ENCODE peak calls at places on chromosomes 5 and 9, in six cellular contexts. One of them, this sample, is unnamed.

GRCh38 chr9:7186175-7186574 is 428.4 kb downstream of the KDM4C start:
- DNase-seq in adrenal gland: no peak
- DNase-seq in gastrocnemius medialis: no peak
- DNase-seq in tibial nerve: no peak
- DNase-seq in Peyer's patch: no peak
- DNase-seq in IMR-90: peak; percentile 37
- DNase-seq in this sample: no peak

GRCh38 chr9:123999668-124000067 is 11.9 kb upstream of the LHX2 start:
- DNase-seq in adrenal gland: no peak
- DNase-seq in gastrocnemius medialis: no peak
- DNase-seq in tibial nerve: no peak
- DNase-seq in Peyer's patch: no peak
- DNase-seq in IMR-90: no peak
- DNase-seq in this sample: no peak

GRCh38 chr9:81370650-81371049 is 318.7 kb downstream of the TLE1 start:
- DNase-seq in adrenal gland: no peak
- DNase-seq in gastrocnemius medialis: no peak
- DNase-seq in tibial nerve: no peak
- DNase-seq in Peyer's patch: no peak
- DNase-seq in IMR-90: no peak
- DNase-seq in this sample: no peak

GRCh38 chr5:36079200-36079761 is 12.6 kb upstream of the UGT3A2 start:
- DNase-seq in adrenal gland: peak; percentile 13
- DNase-seq in gastrocnemius medialis: no peak
- DNase-seq in tibial nerve: no peak
- DNase-seq in Peyer's patch: no peak
- DNase-seq in IMR-90: peak; percentile 44
- DNase-seq in this sample: peak; percentile 38

GRCh38 chr5:68033961-68034581 is 181.5 kb upstream of the PIK3R1 start:
- DNase-seq in adrenal gland: peak; percentile 45
- DNase-seq in gastrocnemius medialis: no peak
- DNase-seq in tibial nerve: no peak
- DNase-seq in Peyer's patch: no peak
- DNase-seq in IMR-90: peak; percentile 54
- DNase-seq in this sample: peak; percentile 74

GRCh38 chr9:114192539-114192938 is 37.2 kb downstream of the COL27A1 start:
- DNase-seq in adrenal gland: no peak
- DNase-seq in gastrocnemius medialis: no peak
- DNase-seq in tibial nerve: no peak
- DNase-seq in Peyer's patch: no peak
- DNase-seq in IMR-90: no peak
- DNase-seq in this sample: no peak

GRCh38 chr5:19987594-19988345 is at the start of gene CDH18:
- DNase-seq in adrenal gland: peak; percentile 26
- DNase-seq in gastrocnemius medialis: peak; percentile 13
- DNase-seq in tibial nerve: peak; percentile 15
- DNase-seq in Peyer's patch: no peak
- DNase-seq in IMR-90: peak; percentile 38
- DNase-seq in this sample: peak; percentile 82

GRCh38 chr9:89664896-89665329 is 60.1 kb downstream of the GADD45G start:
- DNase-seq in adrenal gland: no peak
- DNase-seq in gastrocnemius medialis: no peak
- DNase-seq in tibial nerve: no peak
- DNase-seq in Peyer's patch: no peak
- DNase-seq in IMR-90: no peak
- DNase-seq in this sample: peak; percentile 98

GRCh38 chr9:79812507-79813261 is 240.9 kb downstream of the TLE4 start:
- DNase-seq in adrenal gland: no peak
- DNase-seq in gastrocnemius medialis: no peak
- DNase-seq in tibial nerve: no peak
- DNase-seq in Peyer's patch: peak; percentile 50
- DNase-seq in IMR-90: no peak
- DNase-seq in this sample: no peak

GRCh38 chr5:9431496-9432258 is 114.2 kb downstream of the SEMA5A start:
- DNase-seq in adrenal gland: no peak
- DNase-seq in gastrocnemius medialis: no peak
- DNase-seq in tibial nerve: no peak
- DNase-seq in Peyer's patch: no peak
- DNase-seq in IMR-90: peak; percentile 81
- DNase-seq in this sample: no peak

GRCh38 chr5:151047814-151048425 is 27.5 kb downstream of the GPX3 start:
- DNase-seq in adrenal gland: no peak
- DNase-seq in gastrocnemius medialis: no peak
- DNase-seq in tibial nerve: no peak
- DNase-seq in Peyer's patch: no peak
- DNase-seq in IMR-90: no peak
- DNase-seq in this sample: no peak

GRCh38 chr9:120386390-120387131 is 193.4 kb downstream of the CDK5RAP2 start:
- DNase-seq in adrenal gland: peak; percentile 67
- DNase-seq in gastrocnemius medialis: no peak
- DNase-seq in tibial nerve: no peak
- DNase-seq in Peyer's patch: no peak
- DNase-seq in IMR-90: no peak
- DNase-seq in this sample: peak; percentile 62

GRCh38 chr5:177425196-177425800 is 1.2 kb upstream of the GRK6 start:
- DNase-seq in adrenal gland: no peak
- DNase-seq in gastrocnemius medialis: no peak
- DNase-seq in tibial nerve: no peak
- DNase-seq in Peyer's patch: no peak
- DNase-seq in IMR-90: no peak
- DNase-seq in this sample: no peak

GRCh38 chr5:36879274-36880033 is 2.9 kb downstream of the NIPBL start:
- DNase-seq in adrenal gland: no peak
- DNase-seq in gastrocnemius medialis: no peak
- DNase-seq in tibial nerve: no peak
- DNase-seq in Peyer's patch: no peak
- DNase-seq in IMR-90: no peak
- DNase-seq in this sample: no peak

GRCh38 chr9:38339087-38339486 is 53.4 kb upstream of the ALDH1B1 start:
- DNase-seq in adrenal gland: peak; percentile 75
- DNase-seq in gastrocnemius medialis: no peak
- DNase-seq in tibial nerve: no peak
- DNase-seq in Peyer's patch: no peak
- DNase-seq in IMR-90: peak; percentile 61
- DNase-seq in this sample: peak; percentile 88

GRCh38 chr9:20479419-20480155 is 142.7 kb downstream of the MLLT3 start:
- DNase-seq in adrenal gland: no peak
- DNase-seq in gastrocnemius medialis: no peak
- DNase-seq in tibial nerve: no peak
- DNase-seq in Peyer's patch: no peak
- DNase-seq in IMR-90: peak; percentile 26
- DNase-seq in this sample: no peak

GRCh38 chr5:8769631-8770030 is 776.2 kb downstream of the SEMA5A start:
- DNase-seq in adrenal gland: no peak
- DNase-seq in gastrocnemius medialis: no peak
- DNase-seq in tibial nerve: no peak
- DNase-seq in Peyer's patch: no peak
- DNase-seq in IMR-90: no peak
- DNase-seq in this sample: no peak

GRCh38 chr5:111813520-111813919 is 56.5 kb upstream of the NREP start:
- DNase-seq in adrenal gland: no peak
- DNase-seq in gastrocnemius medialis: no peak
- DNase-seq in tibial nerve: no peak
- DNase-seq in Peyer's patch: no peak
- DNase-seq in IMR-90: no peak
- DNase-seq in this sample: no peak

GRCh38 chr5:137752873-137753226 is 1.3 kb downstream of the HNRNPA0 start:
- DNase-seq in adrenal gland: peak; percentile 65
- DNase-seq in gastrocnemius medialis: peak; percentile 34
- DNase-seq in tibial nerve: no peak
- DNase-seq in Peyer's patch: no peak
- DNase-seq in IMR-90: no peak
- DNase-seq in this sample: no peak

GRCh38 chr5:149550267-149550582 is 1.0 kb downstream of the CSNK1A1 start:
- DNase-seq in adrenal gland: peak; percentile 46
- DNase-seq in gastrocnemius medialis: no peak
- DNase-seq in tibial nerve: no peak
- DNase-seq in Peyer's patch: no peak
- DNase-seq in IMR-90: peak; percentile 71
- DNase-seq in this sample: peak; percentile 23

GRCh38 chr5:112684737-112685136 is 52.9 kb upstream of the APC start:
- DNase-seq in adrenal gland: no peak
- DNase-seq in gastrocnemius medialis: no peak
- DNase-seq in tibial nerve: no peak
- DNase-seq in Peyer's patch: no peak
- DNase-seq in IMR-90: peak; percentile 74
- DNase-seq in this sample: no peak

GRCh38 chr5:112227911-112228631 is 191.0 kb downstream of the EPB41L4A start:
- DNase-seq in adrenal gland: no peak
- DNase-seq in gastrocnemius medialis: no peak
- DNase-seq in tibial nerve: no peak
- DNase-seq in Peyer's patch: no peak
- DNase-seq in IMR-90: no peak
- DNase-seq in this sample: no peak

GRCh38 chr5:115541586-115541985 is 3.0 kb downstream of the FEM1C start:
- DNase-seq in adrenal gland: no peak
- DNase-seq in gastrocnemius medialis: no peak
- DNase-seq in tibial nerve: no peak
- DNase-seq in Peyer's patch: no peak
- DNase-seq in IMR-90: peak; percentile 15
- DNase-seq in this sample: no peak

GRCh38 chr5:158832736-158833135 is 267.0 kb downstream of the EBF1 start:
- DNase-seq in adrenal gland: no peak
- DNase-seq in gastrocnemius medialis: no peak
- DNase-seq in tibial nerve: no peak
- DNase-seq in Peyer's patch: no peak
- DNase-seq in IMR-90: no peak
- DNase-seq in this sample: no peak

GRCh38 chr5:103452666-103453065 is 109.9 kb downstream of the NUDT12 start:
- DNase-seq in adrenal gland: no peak
- DNase-seq in gastrocnemius medialis: no peak
- DNase-seq in tibial nerve: no peak
- DNase-seq in Peyer's patch: no peak
- DNase-seq in IMR-90: peak; percentile 37
- DNase-seq in this sample: no peak

GRCh38 chr5:8391916-8392315 is 523.0 kb downstream of the MTRR start:
- DNase-seq in adrenal gland: no peak
- DNase-seq in gastrocnemius medialis: no peak
- DNase-seq in tibial nerve: no peak
- DNase-seq in Peyer's patch: no peak
- DNase-seq in IMR-90: no peak
- DNase-seq in this sample: no peak

GRCh38 chr5:95414441-95414840 is 23.3 kb downstream of the FAM81B start:
- DNase-seq in adrenal gland: no peak
- DNase-seq in gastrocnemius medialis: no peak
- DNase-seq in tibial nerve: no peak
- DNase-seq in Peyer's patch: no peak
- DNase-seq in IMR-90: no peak
- DNase-seq in this sample: no peak

GRCh38 chr9:13367784-13368183 is 88.3 kb upstream of the MPDZ start:
- DNase-seq in adrenal gland: no peak
- DNase-seq in gastrocnemius medialis: no peak
- DNase-seq in tibial nerve: no peak
- DNase-seq in Peyer's patch: no peak
- DNase-seq in IMR-90: no peak
- DNase-seq in this sample: no peak

GRCh38 chr9:92480332-92480771 is 2.0 kb downstream of the ASPN start:
- DNase-seq in adrenal gland: no peak
- DNase-seq in gastrocnemius medialis: no peak
- DNase-seq in tibial nerve: no peak
- DNase-seq in Peyer's patch: no peak
- DNase-seq in IMR-90: peak; percentile 54
- DNase-seq in this sample: no peak

DNA sequence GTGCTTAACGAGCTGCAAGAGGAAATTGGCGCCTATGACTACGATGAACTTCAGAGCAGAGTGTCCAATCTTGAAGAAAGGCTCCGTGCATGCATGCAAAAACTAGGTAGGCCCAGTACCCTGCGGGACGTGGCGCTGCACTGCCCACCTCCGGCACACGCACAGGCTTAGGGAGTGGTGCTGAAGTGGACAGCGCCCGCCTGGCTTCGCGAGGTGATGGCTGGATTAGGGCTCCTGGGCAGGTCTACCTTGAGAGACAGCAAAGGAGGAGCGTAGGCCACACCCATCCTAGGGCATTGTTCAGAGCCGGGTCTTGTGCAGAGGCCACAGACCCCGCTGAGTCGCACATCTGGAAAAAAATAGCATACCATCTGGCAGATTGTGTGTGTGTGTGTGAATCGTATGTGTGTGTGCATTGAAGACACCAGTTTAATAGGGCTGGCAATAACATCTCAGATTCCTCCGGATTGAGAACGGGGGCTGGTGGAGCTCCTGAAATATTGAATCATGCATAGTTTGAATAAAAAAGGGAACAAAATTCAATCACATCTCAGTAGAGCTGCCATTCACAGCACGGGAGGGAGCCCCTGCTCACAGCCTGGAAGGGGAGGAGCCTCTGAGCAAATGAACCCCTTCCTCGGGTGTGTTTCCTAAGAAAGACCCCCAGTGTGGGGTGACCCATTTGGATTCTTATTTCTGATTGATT is 11.1 kb downstream of the OLFM1 start:
- DNase-seq in adrenal gland: no peak
- DNase-seq in gastrocnemius medialis: no peak
- DNase-seq in tibial nerve: no peak
- DNase-seq in Peyer's patch: no peak
- DNase-seq in IMR-90: no peak
- DNase-seq in this sample: no peak
- H3K4me3 ChIP-seq in adrenal gland: no peak overlapping the region
- H3K4me3 ChIP-seq in gastrocnemius medialis: no peak overlapping the region
- H3K4me3 ChIP-seq in tibial nerve: no peak overlapping the region
- H3K4me3 ChIP-seq in Peyer's patch: no peak overlapping the region
- H3K4me3 ChIP-seq in IMR-90: no peak overlapping the region
- H3K4me3 ChIP-seq in this sample: no peak overlapping the region

GRCh38 chr5:1374680-1375055 is 29.8 kb upstream of the CLPTM1L start:
- DNase-seq in adrenal gland: no peak
- DNase-seq in gastrocnemius medialis: peak; percentile 22
- DNase-seq in tibial nerve: no peak
- DNase-seq in Peyer's patch: no peak
- DNase-seq in IMR-90: no peak
- DNase-seq in this sample: peak; percentile 35
- TF ChIP-seq POLR2A in adrenal gland: no peak
- TF ChIP-seq POLR2A in gastrocnemius medialis: no peak
- TF ChIP-seq POLR2A in tibial nerve: no peak
- TF ChIP-seq POLR2A in Peyer's patch: no peak
- TF ChIP-seq POLR2A in IMR-90: no peak
- TF ChIP-seq POLR2A in this sample: no peak

GRCh38 chr9:91099471-91099870 is 262.2 kb downstream of the AUH start:
- DNase-seq in adrenal gland: no peak
- DNase-seq in gastrocnemius medialis: no peak
- DNase-seq in tibial nerve: no peak
- DNase-seq in Peyer's patch: no peak
- DNase-seq in IMR-90: no peak
- DNase-seq in this sample: no peak
- H3K27ac ChIP-seq in adrenal gland: peak overlapping the region; percentile 68
- H3K27ac ChIP-seq in gastrocnemius medialis: peak overlapping the region; percentile 81
- H3K27ac ChIP-seq in tibial nerve: peak overlapping the region; percentile 82
- H3K27ac ChIP-seq in Peyer's patch: peak overlapping the region; percentile 78
- H3K27ac ChIP-seq in IMR-90: peak overlapping the region; percentile 21
- H3K27ac ChIP-seq in this sample: no peak overlapping the region

DNA sequence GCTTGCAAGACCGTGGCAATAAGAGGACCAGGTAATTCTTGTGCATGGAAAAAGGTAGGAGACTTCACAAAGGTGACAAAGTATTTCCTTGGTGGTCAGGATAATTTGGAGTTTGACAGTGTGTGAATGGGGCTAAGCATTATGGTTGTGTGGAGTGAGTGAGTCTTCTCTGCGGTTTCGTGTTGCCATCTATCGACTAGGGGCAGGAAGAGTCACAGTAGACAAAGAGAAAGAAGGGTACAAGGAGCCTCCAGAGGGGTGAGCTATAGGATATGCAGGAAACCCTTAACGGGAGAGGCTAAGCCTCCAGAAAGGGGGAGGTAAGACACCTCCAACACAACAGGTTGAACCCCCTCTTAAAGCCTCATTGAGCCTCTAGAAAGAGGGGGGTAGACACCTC is 64.0 kb upstream of the RANBP6 start:
- DNase-seq in adrenal gland: no peak
- DNase-seq in gastrocnemius medialis: no peak
- DNase-seq in tibial nerve: no peak
- DNase-seq in Peyer's patch: no peak
- DNase-seq in IMR-90: no peak
- DNase-seq in this sample: no peak
- H3K4me3 ChIP-seq in adrenal gland: no peak overlapping the region
- H3K4me3 ChIP-seq in gastrocnemius medialis: peak overlapping the region; percentile 50
- H3K4me3 ChIP-seq in tibial nerve: peak overlapping the region; percentile 36
- H3K4me3 ChIP-seq in Peyer's patch: no peak overlapping the region
- H3K4me3 ChIP-seq in IMR-90: no peak overlapping the region
- H3K4me3 ChIP-seq in this sample: no peak overlapping the region

This sample was measured in body of pancreas.